ENCODE peak calls at places on chromosomes 7 and 10, in four cellular contexts. Y is psoas muscle, N is IMR-90, X is A549. A is an unnamed sample. For H3K4me1, the result is how much of the 10 kb centered on the place peaks cover.

GRCh38 chr10:63935705-63936104 is 414.5 kb downstream of the REEP3 start:
- DNase-seq in Y (no peak), N (no peak), X (peak), A (no peak)

GRCh38 chr10:43128958-43129706 is 9.1 kb upstream of the CSGALNACT2 start:
- DNase-seq in Y (no peak), N (peak), X (no peak), A (no peak)

GRCh38 chr10:102948786-102949185 is 30.7 kb downstream of the CNNM2 start:
- DNase-seq in Y (no peak), X (no peak), N (no peak), A (no peak)

GRCh38 chr10:66349726-66350125 is 576.1 kb upstream of the LRRTM3 start:
- DNase-seq in N (no peak), X (no peak), Y (no peak), A (no peak)

GRCh38 chr10:17289763-17290162 is 61.7 kb downstream of the VIM start:
- DNase-seq in X (no peak), Y (no peak), N (no peak), A (no peak)

GRCh38 chr10:88735661-88736060 is 24.2 kb upstream of the LIPN start:
- DNase-seq in Y (no peak), N (peak), X (no peak), A (no peak)

GRCh38 chr10:94010886-94011285 is 17.2 kb downstream of the PLCE1 start:
- DNase-seq in X (no peak), N (no peak), Y (no peak), A (no peak)

GRCh38 chr7:43674559-43675436 is 54.5 kb downstream of the COA1 start:
- DNase-seq in X (peak), Y (no peak), N (peak), A (no peak)

GRCh38 chr10:80927419-80928078 is 389.8 kb downstream of the SH2D4B start:
- DNase-seq in X (no peak), Y (no peak), N (no peak), A (no peak)

GRCh38 chr7:70698219-70698832 is 433.6 kb upstream of the GALNT17 start:
- DNase-seq in N (peak), X (peak), Y (no peak), A (no peak)

GRCh38 chr7:118186491-118186890 is 2.5 kb downstream of the LSM8 start:
- DNase-seq in N (no peak), Y (no peak), X (no peak), A (no peak)

GRCh38 chr7:147833549-147833948 is 757.0 kb upstream of the C7orf33 start:
- DNase-seq in X (peak), N (no peak), Y (no peak), A (no peak)

GRCh38 chr10:71579668-71580067 is 139.9 kb downstream of the C10orf105 start:
- DNase-seq in N (no peak), X (no peak), Y (no peak), A (no peak)

GRCh38 chr7:152054377-152055230 is 29.1 kb downstream of the GALNT11 start:
- DNase-seq in X (no peak), N (peak), Y (peak), A (no peak)

GRCh38 chr7:55415173-55415778 is 50.1 kb downstream of the LANCL2 start:
- DNase-seq in N (peak), Y (peak), X (peak), A (peak)

GRCh38 chr10:17510242-17510908 is 56.0 kb upstream of the ST8SIA6 start:
- DNase-seq in X (no peak), N (no peak), Y (no peak), A (no peak)

GRCh38 chr10:86671985-86672710 is 3.8 kb downstream of the LDB3 start:
- DNase-seq in X (no peak), N (peak), Y (peak), A (no peak)

GRCh38 chr10:103053659-103054581 is 135.8 kb downstream of the CNNM2 start:
- DNase-seq in Y (peak), N (peak), X (peak), A (peak)

GRCh38 chr10:90087197-90088007 is 386.0 kb downstream of the KIF20B start:
- DNase-seq in Y (no peak), X (peak), N (peak), A (no peak)

GRCh38 chr7:158707610-158708009 is 3.0 kb upstream of the NCAPG2 start:
- DNase-seq in N (no peak), X (peak), Y (no peak), A (no peak)

GRCh38 chr7:16712916-16713315 is 40.6 kb upstream of the TSPAN13 start:
- DNase-seq in Y (no peak), N (peak), X (no peak), A (no peak)

GRCh38 chr10:31353574-31353973 is 34.6 kb downstream of the ZEB1 start:
- DNase-seq in Y (no peak), N (peak), X (peak), A (no peak)

DNA sequence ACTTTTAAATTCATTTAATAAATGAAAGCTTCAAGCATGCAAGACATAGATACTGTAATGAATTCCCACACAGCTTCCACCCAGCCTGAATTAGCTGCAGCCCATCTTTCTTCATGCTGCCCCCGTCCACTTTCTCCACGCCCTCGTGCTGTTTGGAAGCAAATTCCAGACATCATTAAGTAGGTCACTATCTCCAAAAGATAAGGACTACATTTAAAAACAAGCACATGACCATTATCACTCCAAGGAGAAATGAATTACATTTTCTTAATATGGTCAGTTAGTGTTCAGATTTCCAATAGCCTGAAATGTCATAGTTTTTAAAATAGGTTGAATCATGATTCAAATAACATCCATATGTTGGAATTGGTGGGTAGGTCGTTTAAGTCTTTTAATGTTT is 24.3 kb downstream of the LMTK2 start:
- DNase-seq in Y (no peak), X (no peak), N (no peak), A (no peak)
- H3K4me1 ChIP-seq in Y (under half), X (half or more), N (under half), A (under half)

GRCh38 chr10:60573342-60573741 is 183.7 kb upstream of the ANK3 start:
- DNase-seq in Y (no peak), N (no peak), X (no peak), A (no peak)

GRCh38 chr10:60572511-60573194 is 183.0 kb upstream of the ANK3 start:
- DNase-seq in N (peak), Y (no peak), X (no peak), A (no peak)

GRCh38 chr10:60569681-60570080 is 180.0 kb upstream of the ANK3 start:
- DNase-seq in X (no peak), N (no peak), Y (no peak), A (no peak)

GRCh38 chr10:60570272-60570865 is 180.7 kb upstream of the ANK3 start:
- DNase-seq in N (no peak), Y (no peak), X (no peak), A (no peak)

DNA sequence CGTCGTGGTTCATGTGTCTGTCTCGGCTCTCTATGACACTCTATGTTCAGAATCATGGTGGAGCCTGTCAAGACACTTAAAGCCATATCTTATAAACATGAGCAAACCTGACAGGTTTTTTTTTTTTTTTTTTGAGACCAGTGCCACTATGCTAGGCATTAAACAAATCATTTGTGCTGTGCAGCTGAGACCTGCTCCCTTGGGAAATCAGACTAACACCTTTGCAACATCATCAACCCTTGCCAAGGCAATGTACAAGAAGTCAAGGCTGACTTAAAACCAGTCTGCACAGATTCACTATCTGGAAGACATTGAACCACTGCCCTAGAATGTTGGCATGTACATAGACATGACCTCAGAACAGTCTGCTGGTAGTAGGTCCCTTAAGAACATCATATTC is 181.3 kb upstream of the ANK3 start:
- DNase-seq in X (no peak), Y (no peak), N (no peak), A (no peak)
- H3K4me1 ChIP-seq in X (under half), Y (under half), N (under half), A (under half)

GRCh38 chr7:107051376-107051775 is 6.9 kb downstream of the PRKAR2B start:
- DNase-seq in X (no peak), N (no peak), Y (no peak), A (no peak)

GRCh38 chr7:107048783-107049418 is 4.4 kb downstream of the PRKAR2B start:
- DNase-seq in Y (no peak), N (no peak), X (no peak), A (no peak)

GRCh38 chr7:107049971-107050532 is 5.5 kb downstream of the PRKAR2B start:
- DNase-seq in Y (no peak), X (no peak), N (no peak), A (no peak)

GRCh38 chr7:107047902-107048782 is 3.6 kb downstream of the PRKAR2B start:
- DNase-seq in N (peak), Y (no peak), X (no peak), A (no peak)

DNA sequence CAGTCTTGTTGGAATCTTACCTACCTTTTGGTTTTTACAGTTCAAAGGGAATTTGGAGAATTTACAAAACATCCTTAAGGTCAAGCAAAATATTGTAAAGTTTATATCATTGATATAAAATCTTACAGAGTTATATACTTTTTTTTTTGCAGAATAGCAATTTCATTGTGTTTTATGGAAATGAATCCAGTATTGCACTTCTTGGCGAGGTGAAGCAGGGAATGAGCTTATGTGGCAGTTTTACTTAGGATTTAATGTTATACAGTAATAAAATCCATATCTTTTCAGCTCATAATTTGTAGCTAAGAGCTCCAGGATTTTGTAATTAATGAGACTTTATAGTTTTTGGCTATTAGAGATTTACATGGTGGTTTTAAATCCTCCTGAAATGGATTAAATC is 5.0 kb downstream of the PRKAR2B start:
- DNase-seq in N (no peak), X (no peak), Y (no peak), A (no peak)
- H3K4me1 ChIP-seq in N (under half), X (under half), Y (under half), A (under half)

DNA sequence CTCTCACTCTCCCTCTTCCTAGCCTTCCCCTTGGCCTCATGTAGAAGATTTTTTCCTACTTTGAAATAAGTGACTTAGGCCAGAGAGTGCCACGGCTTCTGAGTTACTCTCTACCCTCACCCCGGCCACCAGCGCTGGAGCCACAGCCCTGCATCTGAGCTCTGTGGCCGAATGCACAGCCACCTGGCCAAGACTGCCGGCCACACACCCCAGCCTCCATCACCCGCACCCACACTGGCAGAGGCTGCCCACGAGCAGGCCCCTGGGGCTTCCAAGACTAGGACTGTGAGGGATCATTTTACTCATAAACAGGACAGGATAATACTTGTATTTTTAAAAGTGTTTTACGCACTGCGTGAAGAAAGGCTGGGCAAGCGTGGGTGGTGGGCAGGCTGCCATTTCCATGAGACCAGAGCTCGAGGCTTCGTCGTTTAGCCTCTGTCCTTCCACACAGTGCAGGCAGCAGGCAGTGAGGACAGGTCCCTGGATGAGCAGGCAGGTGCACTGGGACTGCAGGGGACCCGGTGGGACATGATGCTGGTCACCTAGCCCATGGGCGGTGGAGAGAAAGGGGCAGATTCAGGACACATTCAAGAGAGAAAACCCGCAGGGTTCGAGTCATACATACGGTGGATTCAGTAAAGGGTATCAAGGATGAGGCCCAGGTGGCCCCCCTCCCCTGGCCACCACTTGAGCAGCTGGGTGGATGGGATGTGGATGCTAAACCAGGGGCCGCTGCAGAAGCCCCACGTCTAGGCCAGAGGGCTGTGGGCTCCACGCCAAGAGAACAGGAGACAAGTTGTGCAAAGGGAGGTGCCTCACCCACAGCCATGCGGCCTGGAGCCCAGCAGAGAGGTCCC is 35.5 kb upstream of the RNF32 start:
- DNase-seq in Y (no peak), X (no peak), N (no peak), A (no peak)
- H3K4me1 ChIP-seq in Y (under half), X (under half), N (under half), A (under half)

DNA sequence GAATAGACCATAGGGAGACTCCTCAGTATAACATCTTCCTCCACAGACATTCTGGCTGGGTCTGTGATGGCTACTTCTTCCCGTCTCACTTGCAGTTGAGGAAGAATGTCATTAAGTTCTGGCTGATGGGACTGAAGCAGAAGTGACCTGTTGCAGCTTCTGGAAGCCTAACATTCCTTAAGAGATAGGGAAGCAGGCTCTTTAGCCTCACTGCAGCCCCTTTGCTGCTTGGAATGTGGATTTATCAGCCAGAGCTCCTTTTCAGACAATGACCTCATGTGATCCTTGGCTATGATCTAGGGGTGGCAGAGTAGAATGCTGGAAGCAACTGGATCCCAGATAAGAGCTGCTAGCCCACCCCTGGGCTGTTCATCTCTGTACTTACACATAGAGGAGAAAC is 142.5 kb downstream of the RNF216 start:
- DNase-seq in X (no peak), Y (no peak), N (peak), A (no peak)
- H3K4me1 ChIP-seq in X (under half), Y (under half), N (under half), A (half or more)

GRCh38 chr10:124266468-124267230 is 152.1 kb downstream of the OAT start:
- DNase-seq in Y (no peak), X (no peak), N (no peak), A (no peak)

GRCh38 chr10:124264711-124265390 is 153.9 kb downstream of the OAT start:
- DNase-seq in X (no peak), Y (no peak), N (no peak), A (no peak)

GRCh38 chr10:124264271-124264670 is 154.5 kb downstream of the OAT start:
- DNase-seq in N (no peak), Y (no peak), X (no peak), A (no peak)

GRCh38 chr10:124265776-124266467 is 152.8 kb downstream of the OAT start:
- DNase-seq in X (no peak), Y (no peak), N (no peak), A (no peak)

GRCh38 chr10:124265391-124265745 is 153.4 kb downstream of the OAT start:
- DNase-seq in N (no peak), Y (no peak), X (no peak), A (no peak)
- H3K4me1 ChIP-seq in N (under half), Y (under half), X (under half), A (under half)

DNA sequence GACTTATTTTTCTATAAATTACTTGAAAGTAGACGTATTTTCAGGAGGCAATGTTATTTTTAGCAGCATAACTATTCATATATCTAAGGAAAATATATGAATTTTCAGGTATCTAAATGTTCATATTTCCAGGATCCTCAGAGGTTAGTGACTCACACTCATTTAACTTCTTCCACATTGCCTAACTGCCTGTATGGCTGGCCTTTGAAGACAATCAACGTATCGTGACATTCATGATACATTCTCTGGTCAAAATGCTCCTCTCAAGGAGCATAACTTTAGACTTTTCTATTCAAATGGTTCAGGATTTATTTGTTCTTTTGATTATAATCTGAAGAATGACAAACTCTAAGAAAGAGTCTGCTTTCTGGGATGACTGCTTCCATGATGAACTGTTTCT is 89.3 kb downstream of the SEMA3C start:
- DNase-seq in N (no peak), Y (no peak), X (no peak), A (no peak)
- H3K4me1 ChIP-seq in N (under half), Y (half or more), X (half or more), A (under half)